ENCODE peak calls at places on chromosomes 7 and 10, in ten cellular contexts. F is PC-3, I is stomach, E is left ventricle myocardium inferior, A is H9, G is SK-N-SH, J is breast epithelium, P is OCI-LY7, T is GM23338, H is mesendoderm. S is an unnamed sample. For H3K4me1, the result is how much of the 10 kb centered on the place peaks cover.

GRCh38 chr10:85008493-85009181 is 680.2 kb downstream of the CCSER2 start:
- DNase-seq in A (no peak), F (no peak), G (no peak), I (no peak), H (peak), T (no peak), P (no peak), J (no peak), E (no peak), S (no peak)

GRCh38 chr7:149202831-149203231 is 7.5 kb downstream of the ZNF282 start:
- DNase-seq in H (peak), I (no peak), A (no peak), F (no peak), P (no peak), G (no peak), T (no peak), J (no peak), E (no peak), S (no peak)

GRCh38 chr10:48523820-48524758 is 80.8 kb downstream of the ARHGAP22 start:
- DNase-seq in A (peak), H (peak), G (peak), I (peak), J (no peak), P (no peak), F (peak), E (no peak), T (peak), S (peak)

GRCh38 chr10:17548162-17548561 is 69.0 kb downstream of the HACD1 start:
- DNase-seq in G (no peak), T (no peak), P (no peak), F (no peak), E (no peak), A (no peak), J (no peak), H (no peak), I (no peak), S (no peak)

GRCh38 chr7:44122529-44122928 is 819 bp downstream of the POLD2 start:
- DNase-seq in G (peak), J (no peak), A (no peak), I (no peak), E (no peak), P (no peak), T (no peak), F (no peak), H (no peak), S (no peak)

GRCh38 chr7:74380720-74381119 is 73.0 kb upstream of the GTF2IRD1 start:
- DNase-seq in G (no peak), J (no peak), H (peak), P (no peak), T (no peak), I (peak), F (peak), A (no peak), E (no peak), S (no peak)

GRCh38 chr7:150580615-150580986 is 13.4 kb downstream of the GIMAP4 start:
- DNase-seq in H (no peak), E (no peak), J (no peak), F (peak), I (no peak), A (no peak), P (no peak), T (no peak), G (no peak), S (no peak)

GRCh38 chr7:101171442-101171837 is 6.1 kb upstream of the VGF start:
- DNase-seq in T (no peak), I (no peak), P (no peak), G (peak), F (no peak), H (peak), A (no peak), E (no peak), J (no peak), S (no peak)

GRCh38 chr7:131957338-131958025 is 401.1 kb upstream of the PODXL start:
- DNase-seq in T (no peak), P (no peak), J (no peak), I (no peak), A (no peak), E (no peak), H (no peak), F (peak), G (no peak), S (no peak)

GRCh38 chr7:51304729-51305128 is 11.9 kb downstream of the COBL start:
- DNase-seq in F (peak), T (no peak), J (no peak), E (no peak), H (peak), P (no peak), A (no peak), I (no peak), G (no peak), S (no peak)

GRCh38 chr7:18574676-18575075 is 79.1 kb downstream of the HDAC9 start:
- DNase-seq in J (no peak), E (no peak), H (no peak), T (no peak), G (no peak), F (no peak), A (no peak), I (no peak), P (no peak), S (no peak)

GRCh38 chr10:99926925-99927718 is 82.6 kb downstream of the DNMBP start:
- DNase-seq in E (peak), G (no peak), I (peak), A (no peak), T (no peak), J (no peak), P (no peak), H (peak), F (peak), S (peak)

GRCh38 chr10:71363936-71364335 is 32.8 kb upstream of the CDH23 start:
- DNase-seq in T (no peak), F (no peak), A (no peak), G (no peak), P (no peak), I (no peak), E (no peak), J (no peak), H (no peak), S (no peak)

GRCh38 chr10:58782876-58783859 is 270.5 kb downstream of the BICC1 start:
- DNase-seq in I (no peak), H (no peak), J (no peak), G (no peak), E (peak), F (peak), P (no peak), A (no peak), T (no peak), S (no peak)

GRCh38 chr10:132257907-132258306 is 49.8 kb downstream of the STK32C start:
- DNase-seq in I (no peak), A (no peak), G (no peak), H (no peak), T (no peak), J (no peak), F (no peak), P (no peak), E (no peak), S (no peak)

GRCh38 chr7:157715071-157715937 is 378.5 kb downstream of the DNAJB6 start:
- DNase-seq in G (no peak), F (no peak), P (no peak), A (no peak), H (no peak), T (no peak), J (peak), I (no peak), E (no peak), S (no peak)

GRCh38 chr10:102395677-102396197 is at the start of gene NFKB2:
- DNase-seq in F (no peak), P (peak), I (no peak), E (no peak), H (no peak), A (no peak), T (no peak), J (no peak), G (peak), S (no peak)

GRCh38 chr7:74365320-74366022 is 76.3 kb downstream of the CLIP2 start:
- DNase-seq in E (peak), T (peak), P (peak), F (peak), G (peak), I (no peak), H (peak), A (peak), J (no peak), S (peak)

GRCh38 chr10:68550747-68551411 is 9.3 kb upstream of the TET1 start:
- DNase-seq in H (peak), F (peak), I (peak), A (peak), E (no peak), P (peak), J (no peak), T (peak), G (peak), S (peak)

GRCh38 chr10:68112837-68113236 is 3.5 kb downstream of the MYPN start:
- DNase-seq in F (no peak), I (no peak), P (no peak), T (no peak), G (no peak), E (no peak), J (no peak), H (no peak), A (no peak), S (no peak)

GRCh38 chr10:33559105-33559504 is 224.6 kb upstream of the NRP1 start:
- DNase-seq in P (no peak), H (no peak), F (peak), E (no peak), I (no peak), A (no peak), J (no peak), T (no peak), G (peak), S (no peak)

GRCh38 chr10:120578123-120578522 is 121.1 kb downstream of the PLPP4 start:
- DNase-seq in G (no peak), T (no peak), I (no peak), A (no peak), E (no peak), P (no peak), H (no peak), F (no peak), J (no peak), S (no peak)

GRCh38 chr10:20852303-20852702 is 44.8 kb downstream of the NEBL start:
- DNase-seq in E (no peak), T (no peak), I (no peak), G (no peak), P (no peak), H (no peak), F (no peak), A (no peak), J (no peak), S (no peak)
- H3K4me1 ChIP-seq in E (under half), T (under half), I (under half), G (under half), P (under half), H (under half), F (under half), A (under half), J (under half), S (under half)

DNA sequence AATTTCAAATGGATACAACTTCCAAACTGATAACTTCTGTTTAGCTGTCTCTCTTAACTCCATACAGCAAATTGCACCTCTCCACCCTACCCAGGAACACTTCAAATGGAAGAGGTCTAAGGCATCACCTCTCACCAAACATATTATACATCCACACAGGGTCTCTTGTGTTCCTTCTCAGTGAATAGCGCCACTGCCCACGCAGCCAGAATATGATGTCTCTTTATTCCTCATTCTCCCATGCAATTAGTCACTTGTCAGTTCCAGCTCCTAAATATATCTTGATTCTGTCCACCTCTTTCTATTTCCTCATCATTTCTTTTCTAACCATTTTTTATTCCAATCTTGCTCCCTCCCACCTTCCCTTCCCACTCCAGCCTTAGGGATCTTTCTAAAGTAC is 5.9 kb upstream of the TSPAN14 start:
- DNase-seq in H (no peak), A (no peak), T (no peak), G (no peak), J (no peak), E (no peak), F (no peak), P (no peak), I (no peak), S (no peak)
- H3K4me1 ChIP-seq in H (under half), A (under half), T (under half), G (under half), J (under half), E (under half), F (under half), P (under half), I (under half), S (under half)

DNA sequence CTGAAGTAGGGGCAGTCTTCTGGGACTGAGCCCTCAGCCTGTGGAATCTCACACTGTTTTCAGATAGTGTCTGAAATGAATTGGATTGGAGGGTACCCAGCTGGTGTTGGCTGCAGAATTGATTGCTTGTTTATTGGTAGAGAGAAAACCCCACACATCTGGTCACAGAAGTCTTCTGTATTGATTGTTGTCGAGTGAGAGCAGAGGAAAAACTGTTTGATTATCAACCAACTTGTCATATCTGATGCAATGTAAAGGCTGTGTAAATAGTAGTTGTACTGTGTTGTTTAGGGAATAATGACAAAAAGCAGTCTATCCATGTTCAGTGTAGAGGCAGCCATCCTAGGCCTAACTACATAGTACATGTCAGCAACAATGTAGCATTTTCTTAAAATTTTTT is 4.9 kb downstream of the CRCP start:
- DNase-seq in J (no peak), G (no peak), A (no peak), E (no peak), I (no peak), P (no peak), H (peak), T (no peak), F (no peak), S (no peak)
- H3K4me1 ChIP-seq in J (under half), G (under half), A (under half), E (half or more), I (under half), P (under half), H (under half), T (under half), F (under half), S (under half)

GRCh38 chr10:125095228-125095627 is 65.1 kb downstream of the CTBP2 start:
- DNase-seq in P (no peak), F (no peak), G (no peak), H (no peak), T (no peak), I (peak), J (no peak), E (no peak), A (no peak), S (no peak)

GRCh38 chr10:125095776-125096175 is 64.6 kb downstream of the CTBP2 start:
- DNase-seq in E (no peak), T (no peak), G (no peak), A (no peak), H (no peak), P (no peak), J (no peak), F (no peak), I (peak), S (no peak)

GRCh38 chr10:125094826-125095225 is 65.5 kb downstream of the CTBP2 start:
- DNase-seq in G (no peak), T (no peak), A (no peak), F (no peak), I (peak), H (no peak), J (no peak), P (no peak), E (no peak), S (no peak)

GRCh38 chr10:125097409-125098070 is 62.8 kb downstream of the CTBP2 start:
- DNase-seq in J (no peak), G (no peak), F (no peak), P (no peak), T (no peak), A (no peak), E (no peak), H (no peak), I (peak), S (no peak)

DNA sequence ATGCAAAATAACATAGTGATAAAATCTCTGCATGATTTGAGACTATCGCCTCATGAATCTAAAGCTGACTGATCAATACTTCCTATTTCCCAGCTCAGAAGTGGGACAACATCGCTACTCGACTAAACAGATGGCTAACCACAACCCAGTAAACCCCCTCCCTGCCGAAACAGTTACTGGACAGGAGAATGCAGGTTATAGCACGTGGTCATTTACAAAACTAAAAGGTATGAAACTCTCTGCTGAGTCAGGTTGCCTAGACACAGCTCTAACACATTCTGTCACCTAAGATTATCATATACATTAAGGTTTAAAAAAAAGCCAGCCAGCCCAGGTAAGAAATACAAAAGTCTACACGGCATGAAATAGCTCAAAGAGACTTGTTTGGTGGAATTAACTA is 64.0 kb downstream of the CTBP2 start:
- DNase-seq in F (no peak), A (no peak), G (no peak), P (no peak), J (no peak), H (no peak), I (no peak), T (no peak), E (no peak), S (no peak)
- H3K4me1 ChIP-seq in F (under half), A (under half), G (under half), P (under half), J (under half), H (under half), I (under half), T (half or more), E (half or more), S (under half)

GRCh38 chr10:103930881-103931280 is 12.9 kb upstream of the STN1 start:
- DNase-seq in T (no peak), G (no peak), E (no peak), P (no peak), I (no peak), J (no peak), F (no peak), H (no peak), A (no peak), S (no peak)
- H3K4me1 ChIP-seq in T (under half), G (under half), E (under half), P (under half), I (under half), J (under half), F (under half), H (under half), A (under half), S (under half)

GRCh38 chr10:77892021-77892739 is 34.4 kb downstream of the DLG5 start:
- DNase-seq in G (no peak), A (no peak), F (no peak), E (no peak), H (no peak), T (no peak), I (no peak), J (no peak), P (no peak), S (no peak)
- H3K4me1 ChIP-seq in G (half or more), A (under half), F (under half), E (under half), H (under half), T (under half), I (under half), J (under half), P (under half), S (under half)

GRCh38 chr10:62109532-62110293 is 158.9 kb downstream of the RTKN2 start:
- DNase-seq in J (no peak), F (no peak), E (no peak), I (no peak), H (no peak), T (no peak), A (no peak), P (peak), G (no peak), S (no peak)

GRCh38 chr10:62115321-62115720 is 153.3 kb downstream of the RTKN2 start:
- DNase-seq in I (no peak), G (no peak), F (no peak), E (no peak), P (no peak), J (no peak), T (no peak), H (no peak), A (no peak), S (no peak)

GRCh38 chr10:62113680-62114079 is 155.0 kb downstream of the RTKN2 start:
- DNase-seq in H (no peak), I (no peak), J (no peak), F (no peak), T (no peak), E (no peak), G (no peak), A (no peak), P (no peak), S (no peak)

GRCh38 chr10:62112963-62113362 is 155.7 kb downstream of the RTKN2 start:
- DNase-seq in J (no peak), T (no peak), A (no peak), G (no peak), H (no peak), P (no peak), I (no peak), E (no peak), F (no peak), S (no peak)

DNA sequence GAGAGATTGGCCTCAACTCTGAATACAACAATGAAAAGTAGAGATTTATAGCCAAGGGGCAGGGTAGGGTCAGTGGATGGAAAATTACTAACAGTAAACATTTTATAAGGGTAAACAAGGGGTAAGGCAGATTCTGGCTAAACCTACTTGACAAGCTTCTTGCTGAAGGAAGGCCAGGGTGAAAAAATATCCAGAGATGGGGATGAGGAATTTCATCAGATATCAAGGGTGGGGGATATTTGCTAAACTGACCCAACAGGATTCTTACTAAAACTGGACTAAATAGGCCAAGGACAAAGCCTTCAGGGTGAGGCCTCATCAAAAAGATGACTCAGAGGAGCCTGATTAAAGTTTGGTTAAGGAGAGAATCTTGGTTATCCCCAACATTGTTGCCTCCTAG is 156.3 kb downstream of the RTKN2 start:
- DNase-seq in H (no peak), P (no peak), E (no peak), A (no peak), J (no peak), T (no peak), F (peak), G (no peak), I (no peak), S (no peak)
- H3K4me1 ChIP-seq in H (under half), P (under half), E (under half), A (under half), J (under half), T (under half), F (half or more), G (under half), I (under half), S (under half)

GRCh38 chr7:22443370-22444180 is 56.4 kb downstream of the STEAP1B start:
- DNase-seq in I (no peak), H (no peak), G (no peak), T (no peak), F (peak), J (no peak), A (no peak), P (no peak), E (no peak), S (no peak)
- H3K4me1 ChIP-seq in I (under half), H (under half), G (under half), T (under half), F (under half), J (under half), A (under half), P (half or more), E (under half), S (under half)

GRCh38 chr7:70710011-70710480 is 421.9 kb upstream of the GALNT17 start:
- DNase-seq in P (no peak), A (no peak), H (peak), J (no peak), G (no peak), F (no peak), I (no peak), E (no peak), T (no peak), S (no peak)
- H3K4me1 ChIP-seq in P (under half), A (under half), H (under half), J (under half), G (under half), F (under half), I (under half), E (under half), T (under half), S (under half)

DNA sequence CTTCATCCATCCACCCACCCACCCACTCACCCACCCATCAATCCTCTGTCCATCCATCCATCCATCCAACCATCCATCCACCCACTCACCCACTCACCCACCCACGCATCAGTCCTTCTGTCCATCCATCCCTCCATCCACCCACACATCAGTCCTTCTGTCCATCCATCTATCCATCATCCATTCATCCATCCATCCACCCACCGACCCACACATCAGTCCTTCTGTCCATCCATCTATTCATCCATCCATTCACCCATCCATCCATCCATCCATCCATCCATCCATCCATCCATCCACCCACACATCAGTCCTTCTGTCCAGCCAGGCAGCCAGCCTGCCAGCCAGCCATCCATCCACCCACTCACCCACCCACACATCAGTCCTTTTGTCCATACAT is 15.8 kb upstream of the GRIFIN start:
- DNase-seq in J (no peak), F (no peak), T (no peak), H (no peak), P (no peak), A (no peak), E (no peak), G (no peak), I (no peak), S (no peak)
- H3K4me1 ChIP-seq in J (under half), F (under half), T (under half), H (under half), P (under half), A (under half), E (half or more), G (under half), I (under half), S (under half)

S was measured in testis.